ENCODE peak calls at places on chromosomes 5 and 9, in four cellular contexts. E is transverse colon, W is suprapubic skin, V is foreskin fibroblast. X is an unnamed sample.

GRCh38 chr5:155738616-155739015 is 588.3 kb upstream of the SGCD start:
- DNase-seq in E (no peak), W (no peak), V (no peak), X (no peak)

GRCh38 chr9:89926691-89927220 is 321.9 kb downstream of the GADD45G start:
- DNase-seq in E (no peak), W (peak), V (no peak), X (no peak)

GRCh38 chr5:28954074-28954473 is 1915.7 kb upstream of the CDH9 start:
- DNase-seq in E (no peak), W (no peak), V (no peak), X (no peak)

GRCh38 chr5:151085517-151086031 is 4.7 kb upstream of the TNIP1 start:
- DNase-seq in E (peak), W (no peak), V (no peak), X (peak)

GRCh38 chr9:109331353-109331752 is 10.5 kb upstream of the EPB41L4B start:
- DNase-seq in E (peak), W (no peak), V (peak), X (no peak)

GRCh38 chr5:135110941-135111596 is 77.0 kb upstream of the PITX1 start:
- DNase-seq in E (no peak), W (no peak), V (no peak), X (no peak)

GRCh38 chr9:121902483-121903135 is 190.5 kb downstream of the TTLL11 start:
- DNase-seq in E (no peak), W (no peak), V (peak), X (no peak)

GRCh38 chr5:97149689-97150088 is 7.3 kb upstream of the LIX1 start:
- DNase-seq in E (no peak), W (no peak), V (no peak), X (no peak)

GRCh38 chr5:16690243-16690839 is 73.5 kb upstream of the RETREG1 start:
- DNase-seq in E (no peak), W (no peak), V (peak), X (no peak)

GRCh38 chr5:138775034-138775433 is 21.8 kb downstream of the CTNNA1 start:
- DNase-seq in E (no peak), W (no peak), V (no peak), X (no peak)

GRCh38 chr5:41522193-41522786 is 11.9 kb upstream of the PLCXD3 start:
- DNase-seq in E (no peak), W (no peak), V (no peak), X (no peak)

GRCh38 chr5:134140530-134141201 is 26.2 kb downstream of the TCF7 start:
- DNase-seq in E (peak), W (peak), V (peak), X (peak)

GRCh38 chr5:143182901-143183820 is 220.3 kb downstream of the NR3C1 start:
- DNase-seq in E (peak), W (no peak), V (no peak), X (no peak)
- H3K4me3 ChIP-seq in E (no peak), W (no peak), V (no peak), X (no peak)

DNA sequence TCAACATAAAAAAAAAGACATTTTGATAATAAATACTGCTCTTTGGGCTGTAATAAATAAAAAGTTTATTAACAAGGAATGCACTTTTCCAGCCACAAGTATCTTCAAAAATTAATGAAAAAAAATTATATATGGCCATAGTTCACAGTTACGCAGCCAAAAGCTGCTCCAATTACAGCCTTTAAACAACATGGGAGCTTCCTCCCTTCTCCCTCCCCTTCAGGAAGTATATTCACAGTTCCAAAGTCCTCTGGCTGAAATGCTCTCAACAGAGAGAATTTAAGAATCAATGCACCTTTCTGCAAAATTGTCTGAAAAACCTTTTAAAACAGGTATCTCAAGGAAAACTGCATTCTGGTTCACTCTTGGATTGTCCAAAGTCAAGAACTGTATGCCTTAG is 5.9 kb downstream of the PLK2 start:
- DNase-seq in E (no peak), W (no peak), V (no peak), X (no peak)
- H3K4me3 ChIP-seq in E (no peak), W (no peak), V (no peak), X (no peak)

GRCh38 chr9:113566011-113566711 is 102.6 kb downstream of the RGS3 start:
- DNase-seq in E (no peak), W (no peak), V (no peak), X (no peak)
- H3K4me3 ChIP-seq in E (no peak), W (peak), V (peak), X (peak)

GRCh38 chr9:29208670-29209069 is 1635.4 kb upstream of the C9orf72 start:
- DNase-seq in E (no peak), W (no peak), V (no peak), X (no peak)
- H3K4me3 ChIP-seq in E (no peak), W (no peak), V (no peak), X (no peak)

X was measured in vagina.